ENCODE peak calls at places on chromosomes 3 and 15, in four cellular contexts. N is posterior cingulate gyrus, P is A549, H is NCI-H1436. C is an unnamed sample.

GRCh38 chr3:47083786-47084185 is 80.1 kb downstream of the SETD2 start:
- DNase-seq in N (no peak), P (no peak), H (no peak), C (no peak)

GRCh38 chr15:66108483-66109270 is 144.9 kb downstream of the MEGF11 start:
- DNase-seq in N (no peak), P (no peak), H (no peak), C (no peak)

GRCh38 chr3:79517766-79518413 is 249.9 kb downstream of the ROBO1 start:
- DNase-seq in N (no peak), P (peak), H (no peak), C (no peak)

GRCh38 chr3:50573566-50574279 is 4.4 kb downstream of the HEMK1 start:
- DNase-seq in N (no peak), P (no peak), H (no peak), C (no peak)

GRCh38 chr15:67521770-67522568 is 1.0 kb downstream of the C15orf61 start:
- DNase-seq in N (no peak), P (peak), H (no peak), C (no peak)

GRCh38 chr3:177536873-177537272 is 339.6 kb upstream of the TBL1XR1 start:
- DNase-seq in N (no peak), P (no peak), H (peak), C (no peak)

GRCh38 chr15:65533057-65533752 is 2.9 kb downstream of the HACD3 start:
- DNase-seq in N (no peak), P (no peak), H (no peak), C (no peak)

GRCh38 chr3:93855406-93855805 is 118.3 kb downstream of the PROS1 start:
- DNase-seq in N (no peak), P (no peak), H (no peak), C (no peak)

GRCh38 chr15:68719051-68719450 is 101.6 kb downstream of the ANP32A start:
- DNase-seq in N (no peak), P (no peak), H (no peak), C (no peak)

GRCh38 chr3:68017069-68017468 is 362.7 kb upstream of the SUCLG2 start:
- DNase-seq in N (no peak), P (peak), H (no peak), C (no peak)

GRCh38 chr3:153596402-153596801 is 434.4 kb downstream of the RAP2B start:
- DNase-seq in N (no peak), P (no peak), H (no peak), C (no peak)

GRCh38 chr3:111610612-111611054 is 15.5 kb upstream of the ZBED2 start:
- DNase-seq in N (no peak), P (no peak), H (no peak), C (peak)

GRCh38 chr3:21216598-21216997 is 534.4 kb downstream of the ZNF385D start:
- DNase-seq in N (no peak), P (peak), H (no peak), C (no peak)

GRCh38 chr3:112004664-112005063 is 5.9 kb downstream of the TAGLN3 start:
- DNase-seq in N (no peak), P (no peak), H (no peak), C (no peak)

GRCh38 chr15:29433507-29433906 is 163.9 kb upstream of the NSMCE3 start:
- DNase-seq in N (no peak), P (no peak), H (no peak), C (no peak)

GRCh38 chr15:100889359-100890058 is 9.9 kb downstream of the ALDH1A3 start:
- DNase-seq in N (no peak), P (no peak), H (no peak), C (no peak)

GRCh38 chr3:138381950-138382715 is 33.8 kb downstream of the MRAS start:
- DNase-seq in N (peak), P (no peak), H (no peak), C (no peak)

GRCh38 chr3:71166839-71167238 is 416.7 kb downstream of the FOXP1 start:
- DNase-seq in N (no peak), P (no peak), H (no peak), C (no peak)

GRCh38 chr3:143170676-143171075 is 51.1 kb downstream of the CHST2 start:
- DNase-seq in N (no peak), P (no peak), H (no peak), C (no peak)

GRCh38 chr15:88649286-88649733 is 10.5 kb downstream of the ISG20 start:
- DNase-seq in N (no peak), P (peak), H (no peak), C (peak)

GRCh38 chr15:101150723-101151040 is 101.2 kb downstream of the CHSY1 start:
- DNase-seq in N (no peak), P (no peak), H (no peak), C (no peak)

GRCh38 chr15:57551717-57552677 is 39.7 kb upstream of the MYZAP start:
- DNase-seq in N (no peak), P (peak), H (no peak), C (peak)

C was measured in HCT116.